ENCODE peak calls at places on chromosomes 13 and 19, in six cellular contexts. One of them, this sample, is unnamed.
A peak's percentile ranks its signal among the peaks of the same experiment; 100 is the strongest.

GRCh38 chr13:110957181-110957884 is 42.5 kb upstream of the ANKRD10 start:
- DNase-seq in germinal center: no peak
- DNase-seq in effector CD4-positive, alpha-beta T cell: no peak
- DNase-seq in GM10248: no peak
- DNase-seq in SJSA1: peak; percentile 59
- DNase-seq in anterior cingulate cortex: no peak
- DNase-seq in this sample: no peak

GRCh38 chr19:17579523-17580244 is 24.2 kb downstream of the COLGALT1 start:
- DNase-seq in effector CD4-positive, alpha-beta T cell: no peak
- DNase-seq in GM10248: peak; percentile 83
- DNase-seq in germinal center: peak; percentile 70
- DNase-seq in anterior cingulate cortex: no peak
- DNase-seq in SJSA1: peak; percentile 70
- DNase-seq in this sample: peak; percentile 25

GRCh38 chr13:21530656-21531055 is 71.6 kb upstream of the ZDHHC20 start:
- DNase-seq in anterior cingulate cortex: no peak
- DNase-seq in effector CD4-positive, alpha-beta T cell: no peak
- DNase-seq in germinal center: no peak
- DNase-seq in GM10248: no peak
- DNase-seq in SJSA1: no peak
- DNase-seq in this sample: no peak

GRCh38 chr13:108154421-108154858 is 60.9 kb downstream of the LIG4 start:
- DNase-seq in GM10248: no peak
- DNase-seq in SJSA1: peak; percentile 52
- DNase-seq in effector CD4-positive, alpha-beta T cell: no peak
- DNase-seq in germinal center: no peak
- DNase-seq in anterior cingulate cortex: no peak
- DNase-seq in this sample: no peak

GRCh38 chr13:113086991-113087922 is 18.3 kb upstream of the F7 start:
- DNase-seq in GM10248: no peak
- DNase-seq in effector CD4-positive, alpha-beta T cell: no peak
- DNase-seq in SJSA1: no peak
- DNase-seq in germinal center: no peak
- DNase-seq in anterior cingulate cortex: no peak
- DNase-seq in this sample: no peak

GRCh38 chr19:55679343-55680257 is 4.6 kb downstream of the EPN1 start:
- DNase-seq in germinal center: no peak
- DNase-seq in SJSA1: no peak
- DNase-seq in GM10248: no peak
- DNase-seq in effector CD4-positive, alpha-beta T cell: no peak
- DNase-seq in anterior cingulate cortex: no peak
- DNase-seq in this sample: no peak

GRCh38 chr19:7844951-7845350 is 14.9 kb downstream of the EVI5L start:
- DNase-seq in germinal center: no peak
- DNase-seq in SJSA1: no peak
- DNase-seq in effector CD4-positive, alpha-beta T cell: no peak
- DNase-seq in anterior cingulate cortex: no peak
- DNase-seq in GM10248: no peak
- DNase-seq in this sample: no peak

GRCh38 chr13:114019367-114019766 is 45.5 kb upstream of the C13orf46 start:
- DNase-seq in effector CD4-positive, alpha-beta T cell: no peak
- DNase-seq in SJSA1: no peak
- DNase-seq in anterior cingulate cortex: no peak
- DNase-seq in GM10248: no peak
- DNase-seq in germinal center: peak; percentile 29
- DNase-seq in this sample: no peak

GRCh38 chr13:73883162-73883561 is 251.0 kb downstream of the KLF12 start:
- DNase-seq in anterior cingulate cortex: no peak
- DNase-seq in SJSA1: no peak
- DNase-seq in GM10248: no peak
- DNase-seq in effector CD4-positive, alpha-beta T cell: no peak
- DNase-seq in germinal center: no peak
- DNase-seq in this sample: no peak

GRCh38 chr13:90445179-90445578 is 902.3 kb upstream of the MIR17HG start:
- DNase-seq in GM10248: no peak
- DNase-seq in anterior cingulate cortex: no peak
- DNase-seq in effector CD4-positive, alpha-beta T cell: no peak
- DNase-seq in SJSA1: peak; percentile 77
- DNase-seq in germinal center: no peak
- DNase-seq in this sample: no peak

GRCh38 chr19:49448432-49448786 is 3.2 kb downstream of the PIH1D1 start:
- DNase-seq in SJSA1: no peak
- DNase-seq in GM10248: no peak
- DNase-seq in germinal center: no peak
- DNase-seq in effector CD4-positive, alpha-beta T cell: no peak
- DNase-seq in anterior cingulate cortex: no peak
- DNase-seq in this sample: no peak

GRCh38 chr19:17677002-17677401 is 11.2 kb downstream of the UNC13A start:
- DNase-seq in effector CD4-positive, alpha-beta T cell: no peak
- DNase-seq in anterior cingulate cortex: no peak
- DNase-seq in GM10248: no peak
- DNase-seq in SJSA1: no peak
- DNase-seq in germinal center: no peak
- DNase-seq in this sample: no peak

This sample was measured in Panc1.